ENCODE peak calls at places on chromosomes 11 and 22, in four cellular contexts. B, Q, C and V are unnamed samples.
A peak's percentile ranks its signal among the peaks of the same experiment; 100 is the strongest.

GRCh38 chr11:121523581-121524232 is 70.9 kb upstream of the SORL1-AS1 start:
- DNase-seq in B (no peak), Q (no peak), C (no peak), V (no peak)

GRCh38 chr11:80239217-80239616 is 798.4 kb upstream of the TENM4 start:
- DNase-seq in B (no peak), Q (no peak), C (no peak), V (no peak)

GRCh38 chr22:32870474-32870873 is 69.0 kb downstream of the TIMP3 start:
- DNase-seq in B (no peak), Q (no peak), C (no peak), V (no peak)

GRCh38 chr11:47326198-47326597 is 26.3 kb downstream of the MYBPC3 start:
- DNase-seq in B (no peak), Q (no peak), C (no peak), V (no peak)

GRCh38 chr11:103091441-103091809 is 535 bp downstream of the DCUN1D5 start:
- DNase-seq in B (no peak), Q (peak; percentile 34), C (peak; percentile 53), V (peak; percentile 37)

GRCh38 chr11:32602657-32603410 is 19.2 kb downstream of the EIF3M start:
- DNase-seq in B (no peak), Q (peak; percentile 66), C (peak; percentile 50), V (no peak)

GRCh38 chr22:49197986-49198704 is 629.5 kb downstream of the BRD1 start:
- DNase-seq in B (no peak), Q (no peak), C (no peak), V (no peak)

GRCh38 chr11:64453466-64453865 is 94.5 kb downstream of the RPS6KA4 start:
- DNase-seq in B (no peak), Q (no peak), C (no peak), V (no peak)

GRCh38 chr11:36056160-36056751 is 112.4 kb downstream of the LDLRAD3 start:
- DNase-seq in B (no peak), Q (peak; percentile 58), C (no peak), V (peak; percentile 24)

GRCh38 chr11:26904114-26904513 is 89.8 kb upstream of the FIBIN start:
- DNase-seq in B (no peak), Q (no peak), C (no peak), V (no peak)

GRCh38 chr11:83070878-83071640 is 638 bp downstream of the RAB30 start:
- DNase-seq in B (no peak), Q (no peak), C (no peak), V (no peak)

GRCh38 chr11:114382509-114382908 is 17.8 kb downstream of the C11orf71 start:
- DNase-seq in B (no peak), Q (no peak), C (no peak), V (no peak)

GRCh38 chr11:128603752-128604472 is 16.6 kb upstream of the ETS1 start:
- DNase-seq in B (no peak), Q (no peak), C (no peak), V (no peak)

GRCh38 chr11:109704432-109704831 is 282.4 kb downstream of the C11orf87 start:
- DNase-seq in B (no peak), Q (no peak), C (no peak), V (no peak)

GRCh38 chr11:110565344-110565684 is 135.6 kb downstream of the FDX1 start:
- DNase-seq in B (peak; percentile 16), Q (no peak), C (peak; percentile 59), V (no peak)

GRCh38 chr22:34886391-34886790 is 179.6 kb upstream of the ISX start:
- DNase-seq in B (no peak), Q (no peak), C (peak; percentile 61), V (no peak)

GRCh38 chr11:66494935-66495334 is 14.7 kb downstream of the DPP3 start:
- DNase-seq in B (no peak), Q (no peak), C (no peak), V (no peak)

GRCh38 chr11:132445966-132446365 is 1075.6 kb downstream of the NTM start:
- DNase-seq in B (no peak), Q (no peak), C (peak; percentile 67), V (peak; percentile 57)

GRCh38 chr11:128407962-128408361 is 179.4 kb downstream of the ETS1 start:
- DNase-seq in B (no peak), Q (no peak), C (peak; percentile 88), V (peak; percentile 65)

GRCh38 chr11:115503083-115503885 is 931 bp downstream of the CADM1 start:
- DNase-seq in B (no peak), Q (peak; percentile 22), C (peak; percentile 71), V (peak; percentile 64)

GRCh38 chr22:39959640-39960447 is at the start of gene TMA7B:
- DNase-seq in B (no peak), Q (peak; percentile 40), C (peak; percentile 74), V (peak; percentile 58)

GRCh38 chr11:5107285-5107684 is 30.9 kb downstream of the OR52A5 start:
- DNase-seq in B (no peak), Q (no peak), C (no peak), V (no peak)

DNA sequence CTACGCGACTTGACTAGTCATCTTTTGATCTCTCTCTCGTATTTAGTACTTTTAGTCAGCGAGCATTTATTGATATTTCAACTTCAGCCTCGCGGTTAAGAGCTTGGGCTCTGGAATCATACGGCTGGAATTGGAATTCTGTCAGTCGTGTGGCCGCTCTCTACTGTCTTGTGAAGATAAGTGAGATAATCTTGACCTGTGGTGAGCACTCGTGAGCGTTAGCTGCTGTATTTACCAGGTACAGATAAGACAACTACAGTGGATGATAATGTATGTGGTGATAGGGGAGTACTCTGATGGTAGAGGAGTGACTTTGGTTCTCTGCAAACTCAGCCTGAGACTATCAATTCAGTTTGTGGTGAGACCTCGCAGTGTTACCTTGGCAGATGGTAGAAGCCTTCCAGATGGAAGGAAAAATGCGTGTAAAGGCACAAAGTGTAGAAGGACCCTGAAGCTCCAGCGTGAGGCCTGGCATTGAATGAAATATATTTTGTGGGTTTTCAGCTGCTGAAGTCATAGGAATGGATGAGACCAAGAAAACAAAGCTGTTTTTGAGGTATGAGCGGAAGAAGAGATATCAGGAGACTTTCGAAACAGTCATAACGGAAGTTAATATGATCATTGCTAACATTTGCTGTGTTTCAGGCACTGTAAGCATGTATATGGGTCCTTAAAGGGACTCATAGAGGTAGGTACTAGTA is 732 bp downstream of the ATM start:
- DNase-seq in B (no peak), Q (no peak), C (peak; percentile 46), V (peak; percentile 7)
- H3K9ac ChIP-seq in B (peak overlapping the region; percentile 85), Q (peak overlapping the region; percentile 90), C (peak overlapping the region; percentile 59), V (peak overlapping the region; percentile 91)

DNA sequence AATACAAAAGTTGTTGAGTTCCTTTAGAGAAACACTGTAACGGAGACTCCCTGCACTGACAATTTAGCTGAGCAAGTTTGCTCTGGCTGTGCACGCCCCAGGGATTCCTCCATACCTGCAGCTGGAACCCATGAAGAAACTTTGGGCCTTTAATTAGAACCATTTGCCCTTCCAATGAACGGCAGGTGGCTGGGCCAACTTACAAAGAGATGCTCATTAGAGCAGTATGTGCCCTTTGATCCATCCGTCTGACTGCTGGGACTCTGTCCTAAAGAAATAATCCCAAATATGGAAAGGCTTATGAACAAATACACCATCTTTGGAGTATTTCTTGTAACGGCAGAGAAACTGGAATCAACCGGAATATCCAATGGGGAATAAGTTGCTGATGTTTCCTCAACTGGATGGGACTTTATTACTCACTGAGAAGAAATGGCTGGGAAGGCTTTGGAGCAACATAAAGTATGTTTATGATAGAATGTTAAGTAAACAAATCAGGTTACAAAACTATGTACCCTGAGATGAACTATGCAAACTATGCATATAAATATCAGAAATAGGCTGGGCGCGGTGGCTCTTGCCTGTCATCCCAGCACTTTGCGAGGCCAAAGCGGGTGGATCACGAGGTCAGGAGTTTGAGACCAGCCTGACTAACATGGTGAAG is 24.4 kb upstream of the FBLN1 start:
- DNase-seq in B (no peak), Q (no peak), C (peak; percentile 89), V (no peak)
- H3K4me1 ChIP-seq in B (peaks cover 10% of the 10 kb centered on the region), Q (no peaks in the 10 kb centered on the region), C (peaks cover 3% of the 10 kb centered on the region), V (no peaks in the 10 kb centered on the region)

GRCh38 chr11:405323-405975 is 9.3 kb downstream of the SIGIRR start:
- DNase-seq in B (no peak), Q (no peak), C (no peak), V (no peak)
- H3K9ac ChIP-seq in B (no peak overlapping the region), Q (no peak overlapping the region), C (no peak overlapping the region), V (no peak overlapping the region)

GRCh38 chr22:22773427-22773826 is 114.2 kb upstream of the IGLL5 start:
- DNase-seq in B (no peak), Q (no peak), C (no peak), V (no peak)

GRCh38 chr22:22779213-22779612 is 108.4 kb upstream of the IGLL5 start:
- DNase-seq in B (no peak), Q (no peak), C (no peak), V (no peak)

GRCh38 chr22:22773979-22774738 is 113.5 kb upstream of the IGLL5 start:
- DNase-seq in B (no peak), Q (no peak), C (no peak), V (no peak)

GRCh38 chr22:22772883-22773282 is 114.7 kb upstream of the IGLL5 start:
- DNase-seq in B (no peak), Q (no peak), C (no peak), V (no peak)

DNA sequence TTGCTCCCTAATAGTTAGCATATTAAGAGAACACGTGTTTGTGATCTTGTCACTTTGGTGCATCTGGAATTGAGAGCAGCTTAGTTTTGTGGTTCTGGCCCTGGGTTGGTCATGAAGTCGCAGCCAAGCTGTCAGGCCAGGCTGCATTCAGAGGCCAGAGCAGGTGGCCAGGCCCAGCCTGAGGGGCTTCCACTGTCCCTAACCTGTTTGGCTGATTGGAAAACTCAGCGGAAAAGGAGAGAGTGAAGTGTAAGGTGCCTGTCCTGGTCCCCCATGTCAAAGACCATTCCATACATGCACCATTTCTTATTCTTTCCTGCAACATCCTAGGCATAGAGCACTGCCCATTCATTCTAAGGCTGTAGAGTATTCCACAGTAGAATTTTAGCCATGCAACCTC is 111.5 kb upstream of the IGLL5 start:
- DNase-seq in B (no peak), Q (no peak), C (no peak), V (no peak)
- H3K4me1 ChIP-seq in B (no peaks in the 10 kb centered on the region), Q (no peaks in the 10 kb centered on the region), C (no peaks in the 10 kb centered on the region), V (no peaks in the 10 kb centered on the region)